ENCODE peak calls at places on chromosome 10, in seven cellular contexts. R is hepatocyte, M is stomach, I is cardiac fibroblast, Z is Peyer's patch, Q is GM12878, Y is uterus. C is an unnamed sample.
A peak's percentile ranks its signal among the peaks of the same experiment; 100 is the strongest.

GRCh38 chr10:807958-808353 is 118.5 kb upstream of the DIP2C start:
- DNase-seq in R (no peak), M (no peak), I (no peak), Z (no peak), Q (no peak), Y (no peak), C (no peak)

GRCh38 chr10:43200538-43201390 is 62.5 kb downstream of the CSGALNACT2 start:
- DNase-seq in R (no peak), M (peak; percentile 17), I (no peak), Z (no peak), Q (no peak), Y (peak; percentile 10), C (no peak)

GRCh38 chr10:119211625-119212441 is 4.5 kb downstream of the GRK5 start:
- DNase-seq in R (no peak), M (no peak), I (peak; percentile 42), Z (no peak), Q (no peak), Y (no peak), C (no peak)

GRCh38 chr10:26653004-26653403 is 44.5 kb upstream of the PDSS1 start:
- DNase-seq in R (no peak), M (no peak), I (no peak), Z (no peak), Q (no peak), Y (no peak), C (no peak)

GRCh38 chr10:76080991-76081390 is 649.6 kb downstream of the LRMDA start:
- DNase-seq in R (no peak), M (no peak), I (no peak), Z (no peak), Q (no peak), Y (no peak), C (no peak)

GRCh38 chr10:132689721-132690360 is 96.1 kb downstream of the NKX6-2 start:
- DNase-seq in R (no peak), M (no peak), I (no peak), Z (peak; percentile 32), Q (no peak), Y (no peak), C (no peak)

GRCh38 chr10:66919248-66919647 is 6.6 kb upstream of the LRRTM3 start:
- DNase-seq in R (no peak), M (no peak), I (no peak), Z (no peak), Q (no peak), Y (no peak), C (no peak)

GRCh38 chr10:70500812-70501301 is 22.3 kb downstream of the PALD1 start:
- DNase-seq in R (no peak), M (no peak), I (no peak), Z (no peak), Q (no peak), Y (no peak), C (no peak)

GRCh38 chr10:122207596-122207995 is 63.5 kb upstream of the BTBD16 start:
- DNase-seq in R (no peak), M (no peak), I (no peak), Z (no peak), Q (no peak), Y (no peak), C (no peak)

GRCh38 chr10:78966844-78967488 is 101.8 kb upstream of the ZMIZ1 start:
- DNase-seq in R (no peak), M (no peak), I (no peak), Z (no peak), Q (no peak), Y (no peak), C (no peak)

GRCh38 chr10:16952010-16952550 is 134.9 kb upstream of the RSU1 start:
- DNase-seq in R (no peak), M (no peak), I (peak; percentile 17), Z (no peak), Q (no peak), Y (no peak), C (no peak)

GRCh38 chr10:16954280-16955030 is 137.2 kb upstream of the RSU1 start:
- DNase-seq in R (no peak), M (no peak), I (peak; percentile 9), Z (no peak), Q (no peak), Y (no peak), C (no peak)

GRCh38 chr10:16953270-16953669 is 136.0 kb upstream of the RSU1 start:
- DNase-seq in R (no peak), M (no peak), I (peak; percentile 5), Z (no peak), Q (no peak), Y (no peak), C (no peak)

GRCh38 chr10:16950686-16951681 is 133.8 kb upstream of the RSU1 start:
- DNase-seq in R (peak; percentile 50), M (no peak), I (peak; percentile 80), Z (no peak), Q (no peak), Y (no peak), C (peak; percentile 49)

DNA sequence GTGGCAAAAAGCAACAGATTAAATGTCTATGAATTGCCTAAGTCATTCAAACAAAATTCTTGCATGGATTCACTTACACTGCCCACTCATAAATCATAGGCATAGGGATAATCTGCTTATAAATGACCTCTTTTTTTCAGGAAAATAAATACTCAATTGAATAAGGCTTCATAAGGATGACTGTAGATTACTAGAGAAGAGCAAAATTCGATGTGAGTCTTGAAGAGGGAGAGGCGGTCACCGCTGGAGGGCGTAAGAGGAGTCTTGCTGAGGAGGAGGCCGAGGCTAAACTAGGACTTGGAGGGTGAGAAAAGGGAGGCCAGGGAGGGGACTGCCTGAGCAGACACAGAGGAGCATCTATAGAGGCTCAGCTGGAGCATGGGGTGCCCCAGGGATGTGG is 135.4 kb upstream of the RSU1 start:
- DNase-seq in R (no peak), M (no peak), I (peak; percentile 51), Z (no peak), Q (no peak), Y (no peak), C (no peak)
- TF ChIP-seq CTCF in R (no peak), M (no peak), I (peak; percentile 19), Z (no peak), Q (peak; percentile 4), Y (no peak), C (no peak)

DNA sequence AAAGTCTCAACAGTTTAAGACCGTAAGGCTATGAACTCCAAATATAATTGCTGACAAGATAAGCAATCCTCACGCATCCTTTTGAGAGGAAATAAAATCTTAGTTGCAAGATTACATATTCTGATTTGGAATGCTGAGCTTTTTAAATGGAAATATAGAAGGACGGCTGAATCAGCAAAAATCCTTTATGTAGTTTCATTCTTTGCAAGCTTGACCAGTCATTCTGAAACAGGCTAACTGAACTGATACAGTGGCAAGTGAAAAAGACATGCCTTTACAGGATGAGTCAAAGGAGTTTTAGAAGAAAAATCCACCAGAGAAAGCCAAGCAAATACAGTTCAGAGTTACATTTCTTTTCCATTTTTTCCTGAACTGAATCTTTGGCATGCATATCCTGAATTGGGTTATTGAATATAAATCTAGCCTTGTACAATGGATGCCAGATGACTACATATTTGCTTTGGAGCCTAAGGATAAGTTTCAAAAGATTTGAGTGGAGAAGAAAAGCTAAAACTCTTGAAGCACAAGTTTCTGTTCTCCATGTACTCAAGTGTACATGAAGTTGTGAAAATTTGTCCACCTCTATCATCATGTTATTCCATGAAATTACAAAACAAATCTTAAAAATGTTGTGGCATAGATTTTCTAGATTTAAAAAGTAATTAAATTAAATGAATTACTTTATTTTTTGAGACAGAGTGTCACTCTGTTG is 4.4 kb downstream of the VIM start:
- DNase-seq in R (no peak), M (no peak), I (peak; percentile 58), Z (no peak), Q (peak; percentile 45), Y (no peak), C (no peak)
- H3K4me3 ChIP-seq in R (peak overlapping the region; percentile 75), M (peak overlapping the region; percentile 66), I (peak overlapping the region; percentile 97), Z (no peak overlapping the region), Q (peak overlapping the region; percentile 7), Y (peak overlapping the region; percentile 97), C (peak overlapping the region; percentile 86)

DNA sequence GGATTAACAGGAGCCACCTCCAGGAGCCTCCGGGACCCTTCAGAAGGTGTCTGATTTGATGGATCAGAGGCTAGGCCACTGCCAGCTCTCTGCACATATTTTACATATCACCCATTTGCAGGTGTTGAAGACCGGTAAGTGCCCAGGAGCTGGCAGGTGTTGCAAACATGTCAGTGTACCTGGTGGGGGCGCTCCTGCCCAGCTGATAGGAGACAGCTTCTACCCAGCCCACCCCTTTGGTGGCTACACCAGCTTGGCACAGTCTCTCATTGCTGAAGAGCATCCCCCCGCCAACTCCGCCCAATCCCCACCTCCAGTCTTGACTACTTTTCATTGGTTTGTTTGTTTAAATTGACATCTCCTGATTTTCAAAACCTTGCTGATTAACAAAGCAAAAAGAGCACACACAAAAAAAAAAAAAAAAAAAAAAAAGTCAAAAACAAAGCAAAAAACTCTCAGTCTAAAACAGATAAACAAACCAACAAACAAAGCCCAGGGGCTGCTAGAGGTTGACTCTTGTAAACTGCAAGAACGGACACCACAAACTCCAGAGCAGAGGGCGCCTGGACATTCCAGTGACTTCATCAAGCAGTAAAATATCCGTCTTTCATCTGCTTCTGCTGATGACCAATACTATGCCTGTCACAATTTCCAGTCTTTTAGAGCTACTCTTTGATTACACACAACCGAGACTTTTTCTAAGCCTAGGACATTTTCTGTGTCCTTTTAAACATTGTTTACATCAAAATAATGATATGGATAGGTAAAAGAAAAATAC is 275.3 kb downstream of the NRG3 start:
- DNase-seq in R (peak; percentile 62), M (no peak), I (peak; percentile 71), Z (no peak), Q (no peak), Y (no peak), C (no peak)
- TF ChIP-seq CTCF in R (peak; percentile 49), M (no peak), I (peak; percentile 45), Z (no peak), Q (peak; percentile 54), Y (no peak), C (no peak)

GRCh38 chr10:5628798-5629788 is 37.3 kb downstream of the ASB13 start:
- DNase-seq in R (no peak), M (no peak), I (peak; percentile 57), Z (no peak), Q (no peak), Y (no peak), C (peak; percentile 63)
- H3K4me3 ChIP-seq in R (no peak overlapping the region), M (peak overlapping the region; percentile 26), I (peak overlapping the region; percentile 12), Z (no peak overlapping the region), Q (no peak overlapping the region), Y (peak overlapping the region; percentile 24), C (no peak overlapping the region)

DNA sequence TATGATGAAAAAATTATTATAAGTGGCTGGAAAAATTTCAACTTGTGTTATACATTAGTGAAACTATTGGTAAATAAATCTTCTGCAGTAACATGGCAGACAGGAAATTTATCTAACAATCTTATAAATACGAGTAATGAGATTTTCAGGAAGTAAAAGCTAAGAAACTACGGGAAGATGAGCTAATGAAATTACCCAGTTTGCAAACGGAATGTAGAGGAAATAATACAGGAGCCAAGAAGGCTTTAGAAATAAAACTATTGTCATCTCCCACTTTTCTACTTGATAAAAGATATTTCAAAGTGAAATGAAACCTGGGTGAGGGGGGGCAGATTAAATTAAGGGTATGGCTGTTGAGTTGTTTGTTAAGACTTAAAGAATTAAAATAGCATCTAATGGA is 332.5 kb upstream of the SORCS1 start:
- DNase-seq in R (no peak), M (no peak), I (no peak), Z (no peak), Q (no peak), Y (no peak), C (no peak)
- TF ChIP-seq CTCF in R (no peak), M (no peak), I (no peak), Z (no peak), Q (no peak), Y (no peak), C (no peak)